ENCODE peak calls at places on chromosomes 3 and 15, in six cellular contexts. C is activated T-cell treated with anti-CD3 and anti-CD28 coated beads for 4 hours; I is brain microvascular endothelial cell; O is activated CD4-positive, alpha-beta T cell treated with anti-CD3 and anti-CD28 coated beads, Interleukin-2, amount 10 ng/mL, durations not matched to agents 7 days and 5 days; M is activated CD8-positive, alpha-beta memory T cell treated with anti-CD3 and anti-CD28 coated beads for 4 hours; W is choroid plexus epithelial cell. D is an unnamed sample.

GRCh38 chr3:152197937-152198336 is 70.8 kb upstream of the MBNL1 start:
- DNase-seq in C (no peak), I (no peak), O (no peak), M (no peak), W (no peak), D (no peak)

GRCh38 chr3:4351164-4351855 is 48.1 kb downstream of the SETMAR start:
- DNase-seq in C (peak), I (peak), O (peak), M (no peak), W (no peak), D (peak)

GRCh38 chr15:71044006-71044405 is 71.3 kb upstream of the THSD4 start:
- DNase-seq in C (no peak), I (peak), O (no peak), M (no peak), W (peak), D (peak)

GRCh38 chr15:75775296-75776074 is 62.8 kb upstream of the CSPG4 start:
- DNase-seq in C (no peak), I (no peak), O (no peak), M (no peak), W (no peak), D (no peak)

GRCh38 chr3:146159037-146159436 is 1.9 kb downstream of the PLOD2 start:
- DNase-seq in C (no peak), I (no peak), O (no peak), M (no peak), W (peak), D (no peak)

GRCh38 chr3:56398659-56399058 is 69.6 kb downstream of the ERC2 start:
- DNase-seq in C (no peak), I (no peak), O (no peak), M (no peak), W (no peak), D (no peak)

GRCh38 chr3:43484926-43485488 is 136.8 kb downstream of the ANO10 start:
- DNase-seq in C (no peak), I (no peak), O (no peak), M (no peak), W (no peak), D (no peak)

GRCh38 chr15:80567721-80568157 is 127.4 kb upstream of the ABHD17C start:
- DNase-seq in C (no peak), I (peak), O (peak), M (no peak), W (peak), D (peak)

GRCh38 chr15:33132722-33133345 is 61.7 kb downstream of the FMN1 start:
- DNase-seq in C (no peak), I (peak), O (no peak), M (no peak), W (peak), D (peak)

GRCh38 chr3:188362405-188362831 is 208.5 kb downstream of the LPP start:
- DNase-seq in C (no peak), I (peak), O (no peak), M (no peak), W (peak), D (peak)

GRCh38 chr3:59127071-59127470 is 77.2 kb upstream of the CFAP20DC start:
- DNase-seq in C (no peak), I (peak), O (no peak), M (no peak), W (peak), D (peak)

GRCh38 chr15:81255596-81255995 is 58.9 kb downstream of the IL16 start:
- DNase-seq in C (no peak), I (no peak), O (no peak), M (no peak), W (no peak), D (no peak)

GRCh38 chr3:51581529-51581928 is 43.0 kb downstream of the RAD54L2 start:
- DNase-seq in C (no peak), I (peak), O (no peak), M (no peak), W (peak), D (peak)

D was measured in fibroblast of pulmonary artery.